ENCODE peak calls at places on chromosome 15, in five cellular contexts. Q is HepG2; U is HFFc6; B is hippocampal formation; G is CD4-positive, CD25-positive, alpha-beta regulatory T cell. J is an unnamed sample.

GRCh38 chr15:68808770-68809169 is 11.9 kb downstream of the ANP32A start:
- DNase-seq in G (no peak), U (no peak), B (no peak), Q (no peak), J (no peak)

GRCh38 chr15:65309882-65310418 is 5.5 kb downstream of the RNU5B-1 start:
- DNase-seq in Q (no peak), U (no peak), G (no peak), B (no peak), J (no peak)

GRCh38 chr15:62559049-62559733 is 394.1 kb upstream of the C2CD4B start:
- DNase-seq in U (no peak), Q (no peak), G (no peak), B (no peak), J (peak; percentile 55)

GRCh38 chr15:25057574-25057973 is 102.8 kb downstream of the SNRPN start:
- DNase-seq in U (no peak), G (no peak), Q (no peak), B (no peak), J (no peak)

GRCh38 chr15:56098230-56098899 is 105.0 kb upstream of the NEDD4 start:
- DNase-seq in U (no peak), G (no peak), B (no peak), Q (no peak), J (no peak)

GRCh38 chr15:31333119-31333518 is 6.5 kb downstream of the KLF13 start:
- DNase-seq in G (no peak), B (no peak), Q (no peak), U (no peak), J (no peak)

GRCh38 chr15:101308604-101309435 is 13.8 kb upstream of the SNRPA1 start:
- DNase-seq in B (no peak), Q (no peak), U (no peak), G (no peak), J (no peak)

GRCh38 chr15:85504739-85505676 is 124.6 kb downstream of the AKAP13 start:
- DNase-seq in G (peak; percentile 74), B (no peak), Q (peak; percentile 53), U (peak; percentile 66), J (peak; percentile 75)

GRCh38 chr15:79886119-79886518 is 10.7 kb downstream of the MTHFS start:
- DNase-seq in B (no peak), G (no peak), U (no peak), Q (peak; percentile 74), J (no peak)

GRCh38 chr15:99702895-99703602 is 30.2 kb downstream of the LYSMD4 start:
- DNase-seq in Q (no peak), G (no peak), U (no peak), B (no peak), J (peak; percentile 50)

GRCh38 chr15:48086582-48086981 is 34.2 kb upstream of the SLC24A5 start:
- DNase-seq in B (no peak), G (no peak), U (no peak), Q (no peak), J (peak; percentile 42)

GRCh38 chr15:89416339-89417183 is 79.8 kb downstream of the RHCG start:
- DNase-seq in G (peak; percentile 74), Q (peak; percentile 66), B (no peak), U (peak; percentile 63), J (peak; percentile 32)

GRCh38 chr15:76368135-76368588 is 31.6 kb downstream of the ISL2 start:
- DNase-seq in B (no peak), Q (no peak), U (no peak), G (no peak), J (peak; percentile 55)

GRCh38 chr15:40282144-40282869 is 557 bp downstream of the ANKRD63 start:
- DNase-seq in U (no peak), G (peak; percentile 64), Q (peak; percentile 30), B (no peak), J (no peak)

GRCh38 chr15:50046159-50046558 is 72.9 kb downstream of the ATP8B4 start:
- DNase-seq in G (no peak), U (no peak), Q (no peak), B (no peak), J (no peak)

GRCh38 chr15:90883526-90883931 is 775 bp upstream of the FES start:
- DNase-seq in G (no peak), B (no peak), U (no peak), Q (no peak), J (no peak)

GRCh38 chr15:65054333-65055200 is 9.4 kb downstream of the SLC51B start:
- DNase-seq in G (peak; percentile 56), U (peak; percentile 50), B (peak; percentile 71), Q (peak; percentile 64), J (peak; percentile 60)

GRCh38 chr15:71632571-71633195 is 177.7 kb upstream of the NR2E3 start:
- DNase-seq in B (no peak), U (no peak), Q (no peak), G (no peak), J (no peak)

GRCh38 chr15:77059761-77060345 is 11.1 kb downstream of the TSPAN3 start:
- DNase-seq in B (no peak), Q (no peak), U (no peak), G (peak; percentile 31), J (no peak)

GRCh38 chr15:48883699-48884098 is 5.8 kb downstream of the EID1 start:
- DNase-seq in B (no peak), Q (no peak), G (no peak), U (no peak), J (no peak)

GRCh38 chr15:48984811-48985352 is 21.2 kb upstream of the SHC4 start:
- DNase-seq in G (no peak), U (peak; percentile 31), Q (no peak), B (no peak), J (peak; percentile 67)

GRCh38 chr15:47917881-47918280 is 200.6 kb downstream of the SEMA6D start:
- DNase-seq in U (no peak), B (no peak), Q (no peak), G (no peak), J (no peak)

GRCh38 chr15:89501646-89502045 is 5.3 kb upstream of the RHCG start:
- DNase-seq in B (no peak), U (no peak), Q (no peak), G (no peak), J (no peak)

J was measured in AG10803.